ENCODE peak calls at places on chromosomes 6 and 20, in seven cellular contexts. Y is choroid plexus epithelial cell; D is D721Med; J is dorsolateral prefrontal cortex; S is naive thymus-derived CD4-positive, alpha-beta T cell; T is Right ventricle myocardium superior; H is A549. N is an unnamed sample.

GRCh38 chr20:17889226-17889625 is 79.4 kb downstream of the SNX5 start:
- DNase-seq in Y (no peak), D (no peak), J (no peak), S (no peak), T (no peak), H (peak; percentile 35), N (no peak)

GRCh38 chr20:20668639-20669038 is 43.8 kb downstream of the RALGAPA2 start:
- DNase-seq in Y (peak; percentile 52), D (no peak), J (no peak), S (no peak), T (no peak), H (no peak), N (no peak)

GRCh38 chr6:134593442-134593841 is 275.5 kb upstream of the SGK1 start:
- DNase-seq in Y (no peak), D (no peak), J (no peak), S (no peak), T (no peak), H (no peak), N (no peak)

GRCh38 chr20:10282930-10283556 is 64.4 kb downstream of the SNAP25 start:
- DNase-seq in Y (peak; percentile 52), D (no peak), J (no peak), S (no peak), T (no peak), H (peak; percentile 53), N (no peak)

GRCh38 chr20:219290-220115 is 7.6 kb upstream of the DEFB129 start:
- DNase-seq in Y (peak; percentile 41), D (no peak), J (no peak), S (no peak), T (no peak), H (peak; percentile 49), N (no peak)

GRCh38 chr20:13267231-13267630 is 46.2 kb downstream of the ISM1 start:
- DNase-seq in Y (no peak), D (no peak), J (no peak), S (no peak), T (no peak), H (no peak), N (no peak)

GRCh38 chr20:3163099-3164042 is 3.7 kb upstream of the FASTKD5 start:
- DNase-seq in Y (no peak), D (no peak), J (no peak), S (no peak), T (no peak), H (no peak), N (no peak)

GRCh38 chr20:46348972-46349741 is 40.9 kb upstream of the CDH22 start:
- DNase-seq in Y (peak; percentile 59), D (peak; percentile 68), J (peak; percentile 69), S (no peak), T (peak; percentile 79), H (peak; percentile 43), N (peak; percentile 17)

GRCh38 chr6:70299456-70299855 is 3.4 kb downstream of the COL9A1 start:
- DNase-seq in Y (peak; percentile 48), D (no peak), J (no peak), S (no peak), T (no peak), H (no peak), N (no peak)

GRCh38 chr20:64102647-64103354 is 4.6 kb downstream of the NPBWR2 start:
- DNase-seq in Y (no peak), D (peak; percentile 51), J (no peak), S (no peak), T (peak; percentile 42), H (no peak), N (no peak)